ENCODE peak calls at places on chromosomes 16 and 17, in seven cellular contexts. One of them, this sample, is unnamed.

GRCh38 chr17:4182043-4182442 is 39.0 kb downstream of the CYB5D2 start:
- DNase-seq in nephron progenitor cell: no peak
- DNase-seq in tibial nerve: no peak
- DNase-seq in heart right ventricle: no peak
- DNase-seq in dorsolateral prefrontal cortex: no peak
- DNase-seq in Calu3: no peak
- DNase-seq in AG04450: no peak
- DNase-seq in this sample: no peak

GRCh38 chr16:49800441-49800840 is 55.5 kb downstream of the ZNF423 start:
- DNase-seq in tibial nerve: no peak
- DNase-seq in Calu3: no peak
- DNase-seq in heart right ventricle: no peak
- DNase-seq in nephron progenitor cell: no peak
- DNase-seq in dorsolateral prefrontal cortex: no peak
- DNase-seq in AG04450: no peak
- DNase-seq in this sample: no peak

GRCh38 chr17:78532311-78532710 is 44.9 kb downstream of the DNAH17 start:
- DNase-seq in nephron progenitor cell: no peak
- DNase-seq in dorsolateral prefrontal cortex: no peak
- DNase-seq in AG04450: no peak
- DNase-seq in tibial nerve: no peak
- DNase-seq in heart right ventricle: no peak
- DNase-seq in Calu3: peak
- DNase-seq in this sample: no peak

GRCh38 chr16:86222541-86222940 is 287.8 kb upstream of the FOXF1 start:
- DNase-seq in nephron progenitor cell: no peak
- DNase-seq in dorsolateral prefrontal cortex: peak
- DNase-seq in heart right ventricle: no peak
- DNase-seq in tibial nerve: no peak
- DNase-seq in Calu3: no peak
- DNase-seq in AG04450: peak
- DNase-seq in this sample: no peak

GRCh38 chr17:14297161-14297851 is 3.6 kb upstream of the HS3ST3B1 start:
- DNase-seq in tibial nerve: no peak
- DNase-seq in heart right ventricle: peak
- DNase-seq in dorsolateral prefrontal cortex: no peak
- DNase-seq in AG04450: no peak
- DNase-seq in Calu3: peak
- DNase-seq in nephron progenitor cell: peak
- DNase-seq in this sample: peak

GRCh38 chr16:15925631-15926030 is 23.8 kb upstream of the ABCC1 start:
- DNase-seq in heart right ventricle: no peak
- DNase-seq in Calu3: no peak
- DNase-seq in tibial nerve: no peak
- DNase-seq in nephron progenitor cell: no peak
- DNase-seq in dorsolateral prefrontal cortex: no peak
- DNase-seq in AG04450: no peak
- DNase-seq in this sample: no peak

GRCh38 chr17:75526555-75527270 is 1.2 kb downstream of the LLGL2 start:
- DNase-seq in heart right ventricle: no peak
- DNase-seq in Calu3: peak
- DNase-seq in tibial nerve: no peak
- DNase-seq in AG04450: no peak
- DNase-seq in nephron progenitor cell: no peak
- DNase-seq in dorsolateral prefrontal cortex: no peak
- DNase-seq in this sample: no peak

GRCh38 chr16:57801098-57801855 is 1.0 kb downstream of the KIFC3 start:
- DNase-seq in heart right ventricle: no peak
- DNase-seq in AG04450: peak
- DNase-seq in tibial nerve: no peak
- DNase-seq in nephron progenitor cell: no peak
- DNase-seq in dorsolateral prefrontal cortex: no peak
- DNase-seq in Calu3: peak
- DNase-seq in this sample: no peak

GRCh38 chr16:85484337-85485295 is 128.5 kb upstream of the GSE1 start:
- DNase-seq in tibial nerve: no peak
- DNase-seq in nephron progenitor cell: no peak
- DNase-seq in dorsolateral prefrontal cortex: no peak
- DNase-seq in AG04450: no peak
- DNase-seq in Calu3: no peak
- DNase-seq in heart right ventricle: no peak
- DNase-seq in this sample: peak

GRCh38 chr17:57370051-57370581 is 113.8 kb downstream of the MSI2 start:
- DNase-seq in Calu3: peak
- DNase-seq in nephron progenitor cell: no peak
- DNase-seq in dorsolateral prefrontal cortex: no peak
- DNase-seq in heart right ventricle: no peak
- DNase-seq in tibial nerve: no peak
- DNase-seq in AG04450: peak
- DNase-seq in this sample: no peak

GRCh38 chr16:86550281-86550680 is 4.8 kb downstream of the MTHFSD start:
- DNase-seq in dorsolateral prefrontal cortex: no peak
- DNase-seq in tibial nerve: no peak
- DNase-seq in AG04450: no peak
- DNase-seq in nephron progenitor cell: no peak
- DNase-seq in Calu3: no peak
- DNase-seq in heart right ventricle: no peak
- DNase-seq in this sample: no peak

GRCh38 chr16:476039-476438 is 50.6 kb downstream of the RAB11FIP3 start:
- DNase-seq in nephron progenitor cell: no peak
- DNase-seq in heart right ventricle: no peak
- DNase-seq in dorsolateral prefrontal cortex: no peak
- DNase-seq in AG04450: no peak
- DNase-seq in tibial nerve: no peak
- DNase-seq in Calu3: no peak
- DNase-seq in this sample: no peak

GRCh38 chr16:67663151-67663876 is 2.6 kb downstream of the PARD6A start:
- DNase-seq in tibial nerve: no peak
- DNase-seq in nephron progenitor cell: no peak
- DNase-seq in AG04450: no peak
- DNase-seq in dorsolateral prefrontal cortex: peak
- DNase-seq in heart right ventricle: peak
- DNase-seq in Calu3: peak
- DNase-seq in this sample: peak

GRCh38 chr17:57557793-57558681 is 187.1 kb downstream of the CCDC182 start:
- DNase-seq in tibial nerve: no peak
- DNase-seq in AG04450: no peak
- DNase-seq in dorsolateral prefrontal cortex: no peak
- DNase-seq in heart right ventricle: no peak
- DNase-seq in Calu3: peak
- DNase-seq in nephron progenitor cell: no peak
- DNase-seq in this sample: no peak

GRCh38 chr16:22300427-22301071 is 3.3 kb downstream of the POLR3E start:
- DNase-seq in Calu3: peak
- DNase-seq in tibial nerve: no peak
- DNase-seq in dorsolateral prefrontal cortex: peak
- DNase-seq in nephron progenitor cell: peak
- DNase-seq in heart right ventricle: peak
- DNase-seq in AG04450: peak
- DNase-seq in this sample: peak

GRCh38 chr17:38922538-38923291 is 2.7 kb upstream of the LASP1NB start:
- DNase-seq in nephron progenitor cell: no peak
- DNase-seq in Calu3: peak
- DNase-seq in AG04450: no peak
- DNase-seq in dorsolateral prefrontal cortex: no peak
- DNase-seq in heart right ventricle: peak
- DNase-seq in tibial nerve: peak
- DNase-seq in this sample: peak

GRCh38 chr16:56102159-56102798 is 89.0 kb upstream of the GNAO1 start:
- DNase-seq in tibial nerve: no peak
- DNase-seq in Calu3: no peak
- DNase-seq in dorsolateral prefrontal cortex: no peak
- DNase-seq in nephron progenitor cell: peak
- DNase-seq in heart right ventricle: peak
- DNase-seq in AG04450: no peak
- DNase-seq in this sample: no peak

GRCh38 chr17:64109400-64109799 is 20.5 kb downstream of the ERN1 start:
- DNase-seq in dorsolateral prefrontal cortex: no peak
- DNase-seq in Calu3: no peak
- DNase-seq in tibial nerve: no peak
- DNase-seq in nephron progenitor cell: no peak
- DNase-seq in heart right ventricle: no peak
- DNase-seq in AG04450: no peak
- DNase-seq in this sample: no peak

GRCh38 chr16:31460582-31461002 is 1.3 kb downstream of the ARMC5 start:
- DNase-seq in tibial nerve: no peak
- DNase-seq in dorsolateral prefrontal cortex: peak
- DNase-seq in Calu3: no peak
- DNase-seq in nephron progenitor cell: no peak
- DNase-seq in AG04450: peak
- DNase-seq in heart right ventricle: no peak
- DNase-seq in this sample: no peak

GRCh38 chr16:13307255-13307654 is 405.9 kb downstream of the SHISA9 start:
- DNase-seq in AG04450: no peak
- DNase-seq in dorsolateral prefrontal cortex: no peak
- DNase-seq in Calu3: peak
- DNase-seq in tibial nerve: no peak
- DNase-seq in heart right ventricle: no peak
- DNase-seq in nephron progenitor cell: no peak
- DNase-seq in this sample: no peak

GRCh38 chr16:76854234-76854633 is 336.8 kb upstream of the MON1B start:
- DNase-seq in nephron progenitor cell: no peak
- DNase-seq in heart right ventricle: no peak
- DNase-seq in tibial nerve: no peak
- DNase-seq in Calu3: peak
- DNase-seq in AG04450: no peak
- DNase-seq in dorsolateral prefrontal cortex: no peak
- DNase-seq in this sample: no peak

GRCh38 chr17:81515530-81516041 is 3.0 kb upstream of the ACTG1 start:
- DNase-seq in dorsolateral prefrontal cortex: no peak
- DNase-seq in heart right ventricle: no peak
- DNase-seq in tibial nerve: no peak
- DNase-seq in AG04450: no peak
- DNase-seq in Calu3: no peak
- DNase-seq in nephron progenitor cell: no peak
- DNase-seq in this sample: peak

GRCh38 chr16:57815987-57816745 is 13.9 kb upstream of the KIFC3 start:
- DNase-seq in dorsolateral prefrontal cortex: peak
- DNase-seq in heart right ventricle: peak
- DNase-seq in Calu3: peak
- DNase-seq in tibial nerve: peak
- DNase-seq in AG04450: peak
- DNase-seq in nephron progenitor cell: no peak
- DNase-seq in this sample: peak

GRCh38 chr16:78212674-78213073 is 113.2 kb downstream of the WWOX start:
- DNase-seq in nephron progenitor cell: no peak
- DNase-seq in dorsolateral prefrontal cortex: no peak
- DNase-seq in heart right ventricle: no peak
- DNase-seq in tibial nerve: no peak
- DNase-seq in AG04450: no peak
- DNase-seq in Calu3: no peak
- DNase-seq in this sample: no peak

DNA sequence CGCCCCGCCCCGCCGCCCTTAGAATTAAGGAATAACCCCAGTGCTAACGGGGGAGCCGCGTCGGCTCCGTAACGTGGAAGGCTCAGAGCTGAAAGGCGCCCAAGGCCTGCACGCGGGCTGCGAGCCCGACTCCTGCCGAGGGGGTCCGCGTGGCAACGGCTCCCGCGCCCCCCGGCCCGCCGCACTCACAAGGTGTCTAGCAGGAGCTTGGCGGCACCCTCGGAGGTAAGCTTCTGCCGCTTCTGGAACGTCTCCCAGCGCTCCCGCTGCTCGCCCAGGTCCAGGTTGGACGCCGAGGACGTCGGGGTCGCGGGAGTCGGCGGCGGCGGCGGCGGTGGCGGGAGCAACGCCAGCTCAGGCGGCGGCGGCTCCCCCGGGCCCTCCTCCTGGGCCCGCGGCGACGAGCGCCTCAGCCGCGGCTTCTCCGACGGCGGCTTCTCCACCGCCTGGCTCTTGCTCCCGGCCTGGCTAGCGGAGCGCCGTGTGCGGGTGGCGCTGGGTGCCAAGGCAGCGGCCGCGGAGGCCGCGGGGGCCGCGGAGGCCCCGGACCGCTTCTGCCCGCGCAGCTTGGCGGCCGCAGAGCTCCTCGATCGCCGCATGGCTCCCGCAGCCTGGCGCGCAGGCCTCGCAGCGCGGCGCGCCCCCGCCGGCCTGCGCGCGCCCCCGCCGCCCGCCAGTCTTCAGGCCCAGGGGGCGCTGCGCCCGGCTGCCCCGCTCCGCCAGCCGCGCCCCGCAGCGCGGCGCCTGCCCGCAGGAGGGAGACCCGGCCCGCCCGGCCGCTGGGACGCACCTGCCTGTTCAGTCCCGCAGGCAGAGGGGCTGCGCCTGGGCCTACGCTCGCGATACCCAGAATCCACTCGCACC is at the start of gene CENPV:
- DNase-seq in tibial nerve: no peak
- DNase-seq in nephron progenitor cell: peak
- DNase-seq in AG04450: no peak
- DNase-seq in dorsolateral prefrontal cortex: peak
- DNase-seq in Calu3: peak
- DNase-seq in heart right ventricle: peak
- DNase-seq in this sample: peak
- TF ChIP-seq CTCF in tibial nerve: no peak
- TF ChIP-seq CTCF in nephron progenitor cell: no peak
- TF ChIP-seq CTCF in AG04450: peak
- TF ChIP-seq CTCF in dorsolateral prefrontal cortex: no peak
- TF ChIP-seq CTCF in Calu3: no peak
- TF ChIP-seq CTCF in heart right ventricle: no peak
- TF ChIP-seq CTCF in this sample: no peak

GRCh38 chr17:73325527-73325842 is 13.7 kb upstream of the CDC42EP4 start:
- DNase-seq in nephron progenitor cell: no peak
- DNase-seq in heart right ventricle: no peak
- DNase-seq in dorsolateral prefrontal cortex: no peak
- DNase-seq in tibial nerve: peak
- DNase-seq in Calu3: no peak
- DNase-seq in AG04450: no peak
- DNase-seq in this sample: no peak
- TF ChIP-seq CTCF in nephron progenitor cell: no peak
- TF ChIP-seq CTCF in heart right ventricle: no peak
- TF ChIP-seq CTCF in dorsolateral prefrontal cortex: no peak
- TF ChIP-seq CTCF in tibial nerve: peak
- TF ChIP-seq CTCF in Calu3: no peak
- TF ChIP-seq CTCF in AG04450: peak
- TF ChIP-seq CTCF in this sample: no peak

GRCh38 chr16:1772908-1773702 is at the start of gene MRPS34:
- DNase-seq in tibial nerve: peak
- DNase-seq in dorsolateral prefrontal cortex: peak
- DNase-seq in nephron progenitor cell: peak
- DNase-seq in AG04450: peak
- DNase-seq in Calu3: peak
- DNase-seq in heart right ventricle: peak
- DNase-seq in this sample: peak
- TF ChIP-seq CTCF in tibial nerve: peak
- TF ChIP-seq CTCF in dorsolateral prefrontal cortex: peak
- TF ChIP-seq CTCF in nephron progenitor cell: peak
- TF ChIP-seq CTCF in AG04450: peak
- TF ChIP-seq CTCF in Calu3: peak
- TF ChIP-seq CTCF in heart right ventricle: peak
- TF ChIP-seq CTCF in this sample: peak

GRCh38 chr17:29117440-29117753 is 62.8 kb downstream of the MYO18A start:
- DNase-seq in Calu3: no peak
- DNase-seq in dorsolateral prefrontal cortex: no peak
- DNase-seq in tibial nerve: no peak
- DNase-seq in heart right ventricle: no peak
- DNase-seq in AG04450: no peak
- DNase-seq in nephron progenitor cell: no peak
- DNase-seq in this sample: no peak
- TF ChIP-seq CTCF in Calu3: no peak
- TF ChIP-seq CTCF in dorsolateral prefrontal cortex: peak
- TF ChIP-seq CTCF in tibial nerve: peak
- TF ChIP-seq CTCF in heart right ventricle: no peak
- TF ChIP-seq CTCF in AG04450: no peak
- TF ChIP-seq CTCF in nephron progenitor cell: peak
- TF ChIP-seq CTCF in this sample: peak